ENCODE peak calls at places on chromosomes 6 and 20, in seven cellular contexts. Z is activated CD8-positive, alpha-beta memory T cell treated with anti-CD3 and anti-CD28 coated beads for 4 hours; Y is stimulated activated CD4-positive, alpha-beta T cell treated with anti-CD3 and anti-CD28 coated beads, Interleukin-4, amount 100 ng/mL, for 48 hours; C is CD8-positive, alpha-beta memory T cell; I is activated naive CD4-positive, alpha-beta T cell treated with anti-CD3 and anti-CD28 coated beads, Interleukin-2, amount 50 U/mL, for 16 hours; O is left colon; W is upper lobe of right lung. A is an unnamed sample.

GRCh38 chr6:47203968-47204611 is 105.6 kb downstream of the TNFRSF21 start:
- DNase-seq in Z (no peak), Y (no peak), C (no peak), I (no peak), O (no peak), W (no peak), A (no peak)

GRCh38 chr20:50517817-50518154 is 7.6 kb downstream of the PTPN1 start:
- DNase-seq in Z (no peak), Y (no peak), C (peak; percentile 43), I (no peak), O (no peak), W (no peak), A (no peak)

GRCh38 chr6:159645659-159646058 is 47.4 kb downstream of the SOD2 start:
- DNase-seq in Z (no peak), Y (no peak), C (no peak), I (no peak), O (no peak), W (no peak), A (no peak)

GRCh38 chr20:61291166-61291829 is 39.2 kb downstream of the CDH4 start:
- DNase-seq in Z (no peak), Y (no peak), C (no peak), I (no peak), O (no peak), W (no peak), A (no peak)

GRCh38 chr20:53100476-53100911 is 128.3 kb downstream of the TSHZ2 start:
- DNase-seq in Z (no peak), Y (no peak), C (no peak), I (no peak), O (no peak), W (no peak), A (no peak)

GRCh38 chr6:44444853-44445252 is 57.3 kb downstream of the CDC5L start:
- DNase-seq in Z (no peak), Y (no peak), C (no peak), I (no peak), O (no peak), W (no peak), A (no peak)

GRCh38 chr20:17616480-17617211 is 46.8 kb downstream of the DSTN start:
- DNase-seq in Z (no peak), Y (no peak), C (no peak), I (no peak), O (no peak), W (peak; percentile 61), A (no peak)

GRCh38 chr6:128713461-128713860 is 169.5 kb upstream of the LAMA2 start:
- DNase-seq in Z (no peak), Y (no peak), C (no peak), I (no peak), O (no peak), W (no peak), A (no peak)

GRCh38 chr20:47149939-47150338 is 206.6 kb downstream of the ZMYND8 start:
- DNase-seq in Z (no peak), Y (no peak), C (no peak), I (no peak), O (no peak), W (no peak), A (no peak)

GRCh38 chr6:130167655-130168054 is 55.1 kb downstream of the SAMD3 start:
- DNase-seq in Z (no peak), Y (no peak), C (no peak), I (no peak), O (no peak), W (no peak), A (no peak)

GRCh38 chr20:8639112-8639778 is 429.6 kb upstream of the PLCB4 start:
- DNase-seq in Z (no peak), Y (no peak), C (no peak), I (no peak), O (no peak), W (no peak), A (no peak)

GRCh38 chr6:170402318-170403040 is 95.9 kb downstream of the FAM120B start:
- DNase-seq in Z (no peak), Y (no peak), C (no peak), I (no peak), O (no peak), W (no peak), A (no peak)

GRCh38 chr20:57540889-57541288 is 15.9 kb upstream of the CTCFL start:
- DNase-seq in Z (no peak), Y (no peak), C (no peak), I (no peak), O (peak; percentile 71), W (no peak), A (no peak)

GRCh38 chr20:5720696-5721095 is 29.5 kb upstream of the SHLD1 start:
- DNase-seq in Z (no peak), Y (no peak), C (no peak), I (no peak), O (no peak), W (no peak), A (no peak)

GRCh38 chr20:22475662-22476061 is 108.7 kb downstream of the FOXA2 start:
- DNase-seq in Z (no peak), Y (no peak), C (no peak), I (no peak), O (no peak), W (no peak), A (no peak)

GRCh38 chr20:31705598-31706597 is 16.8 kb downstream of the BCL2L1 start:
- DNase-seq in Z (no peak), Y (no peak), C (no peak), I (no peak), O (no peak), W (no peak), A (no peak)

GRCh38 chr6:11918739-11919605 is 93.1 kb upstream of the HIVEP1 start:
- DNase-seq in Z (no peak), Y (no peak), C (no peak), I (no peak), O (no peak), W (no peak), A (no peak)

GRCh38 chr6:139540276-139540675 is 165.8 kb upstream of the CITED2 start:
- DNase-seq in Z (peak; percentile 18), Y (peak; percentile 28), C (peak; percentile 25), I (no peak), O (no peak), W (no peak), A (no peak)

GRCh38 chr6:2805031-2805430 is 36.6 kb downstream of the SERPINB1 start:
- DNase-seq in Z (no peak), Y (no peak), C (no peak), I (no peak), O (no peak), W (no peak), A (no peak)

GRCh38 chr6:4264076-4264475 is 128.7 kb upstream of the ECI2 start:
- DNase-seq in Z (no peak), Y (no peak), C (no peak), I (no peak), O (no peak), W (no peak), A (no peak)

GRCh38 chr6:3742426-3743344 is 8.8 kb downstream of the PXDC1 start:
- DNase-seq in Z (peak; percentile 80), Y (peak; percentile 82), C (peak; percentile 79), I (peak; percentile 88), O (peak; percentile 90), W (peak; percentile 93), A (peak; percentile 86)

GRCh38 chr20:49846206-49846807 is 33.7 kb downstream of the SLC9A8 start:
- DNase-seq in Z (peak; percentile 14), Y (peak; percentile 28), C (peak; percentile 57), I (peak; percentile 44), O (peak; percentile 47), W (no peak), A (peak; percentile 63)

GRCh38 chr6:13577926-13578325 is 3.5 kb downstream of the SIRT5 start:
- DNase-seq in Z (no peak), Y (no peak), C (no peak), I (no peak), O (no peak), W (no peak), A (no peak)

GRCh38 chr6:10583509-10583908 is 62.4 kb downstream of the GCNT2 start:
- DNase-seq in Z (no peak), Y (no peak), C (no peak), I (no peak), O (no peak), W (no peak), A (no peak)

GRCh38 chr6:126716012-126716411 is 376.1 kb downstream of the CENPW start:
- DNase-seq in Z (no peak), Y (no peak), C (no peak), I (no peak), O (no peak), W (no peak), A (no peak)

GRCh38 chr6:13846841-13847240 is 32.5 kb upstream of the MCUR1 start:
- DNase-seq in Z (no peak), Y (no peak), C (no peak), I (no peak), O (no peak), W (no peak), A (no peak)

GRCh38 chr6:44339763-44340625 is 2.5 kb upstream of the SPATS1 start:
- DNase-seq in Z (no peak), Y (peak; percentile 7), C (no peak), I (no peak), O (no peak), W (no peak), A (no peak)

A was measured in prostate gland.